ENCODE peak calls at places on chromosomes 11 and 22, in eight cellular contexts. One of them, this sample, is unnamed. For H3K36me3, the result is how much of the 10 kb centered on the place peaks cover.

GRCh38 chr11:112797653-112798293 is 163.4 kb upstream of the NCAM1 start:
- DNase-seq in ascending aorta: no peak
- DNase-seq in psoas muscle: no peak
- DNase-seq in endothelial cell of umbilical vein: no peak
- DNase-seq in neural progenitor cell: peak
- DNase-seq in lower lobe of right lung: no peak
- DNase-seq in heart right ventricle: no peak
- DNase-seq in mammary epithelial cell: peak
- DNase-seq in this sample: no peak

GRCh38 chr11:73379189-73379880 is 3.1 kb downstream of the RELT start:
- DNase-seq in ascending aorta: no peak
- DNase-seq in psoas muscle: peak
- DNase-seq in endothelial cell of umbilical vein: no peak
- DNase-seq in neural progenitor cell: no peak
- DNase-seq in lower lobe of right lung: peak
- DNase-seq in heart right ventricle: peak
- DNase-seq in mammary epithelial cell: no peak
- DNase-seq in this sample: no peak

GRCh38 chr11:89381094-89381493 is 110.1 kb downstream of the NOX4 start:
- DNase-seq in ascending aorta: peak
- DNase-seq in psoas muscle: no peak
- DNase-seq in endothelial cell of umbilical vein: peak
- DNase-seq in neural progenitor cell: no peak
- DNase-seq in lower lobe of right lung: no peak
- DNase-seq in heart right ventricle: no peak
- DNase-seq in mammary epithelial cell: peak
- DNase-seq in this sample: peak

GRCh38 chr11:71395010-71395560 is 53.1 kb downstream of the DHCR7 start:
- DNase-seq in ascending aorta: no peak
- DNase-seq in psoas muscle: no peak
- DNase-seq in endothelial cell of umbilical vein: no peak
- DNase-seq in neural progenitor cell: peak
- DNase-seq in lower lobe of right lung: no peak
- DNase-seq in heart right ventricle: no peak
- DNase-seq in mammary epithelial cell: no peak
- DNase-seq in this sample: no peak

GRCh38 chr11:7498193-7498592 is 12.9 kb downstream of the OLFML1 start:
- DNase-seq in ascending aorta: no peak
- DNase-seq in psoas muscle: no peak
- DNase-seq in endothelial cell of umbilical vein: no peak
- DNase-seq in neural progenitor cell: no peak
- DNase-seq in lower lobe of right lung: no peak
- DNase-seq in heart right ventricle: no peak
- DNase-seq in mammary epithelial cell: no peak
- DNase-seq in this sample: no peak

GRCh38 chr11:26947904-26948639 is 45.8 kb upstream of the FIBIN start:
- DNase-seq in ascending aorta: no peak
- DNase-seq in psoas muscle: no peak
- DNase-seq in endothelial cell of umbilical vein: no peak
- DNase-seq in neural progenitor cell: peak
- DNase-seq in lower lobe of right lung: no peak
- DNase-seq in heart right ventricle: no peak
- DNase-seq in mammary epithelial cell: peak
- DNase-seq in this sample: no peak

GRCh38 chr11:36455658-36456111 is 54.4 kb downstream of the TRAF6 start:
- DNase-seq in ascending aorta: peak
- DNase-seq in psoas muscle: peak
- DNase-seq in endothelial cell of umbilical vein: peak
- DNase-seq in neural progenitor cell: peak
- DNase-seq in lower lobe of right lung: no peak
- DNase-seq in heart right ventricle: peak
- DNase-seq in mammary epithelial cell: peak
- DNase-seq in this sample: peak

GRCh38 chr22:46429327-46429853 is 93.9 kb downstream of the TRMU start:
- DNase-seq in ascending aorta: no peak
- DNase-seq in psoas muscle: no peak
- DNase-seq in endothelial cell of umbilical vein: no peak
- DNase-seq in neural progenitor cell: no peak
- DNase-seq in lower lobe of right lung: no peak
- DNase-seq in heart right ventricle: no peak
- DNase-seq in mammary epithelial cell: no peak
- DNase-seq in this sample: no peak

GRCh38 chr11:118792642-118793124 is 1.7 kb upstream of the DDX6 start:
- DNase-seq in ascending aorta: peak
- DNase-seq in psoas muscle: no peak
- DNase-seq in endothelial cell of umbilical vein: peak
- DNase-seq in neural progenitor cell: peak
- DNase-seq in lower lobe of right lung: peak
- DNase-seq in heart right ventricle: no peak
- DNase-seq in mammary epithelial cell: peak
- DNase-seq in this sample: peak

GRCh38 chr11:117834068-117834810 is 9.7 kb upstream of the FXYD2 start:
- DNase-seq in ascending aorta: no peak
- DNase-seq in psoas muscle: no peak
- DNase-seq in endothelial cell of umbilical vein: no peak
- DNase-seq in neural progenitor cell: no peak
- DNase-seq in lower lobe of right lung: no peak
- DNase-seq in heart right ventricle: no peak
- DNase-seq in mammary epithelial cell: no peak
- DNase-seq in this sample: no peak

GRCh38 chr22:35894937-35895708 is 133.5 kb downstream of the RBFOX2 start:
- DNase-seq in ascending aorta: peak
- DNase-seq in psoas muscle: no peak
- DNase-seq in endothelial cell of umbilical vein: no peak
- DNase-seq in neural progenitor cell: peak
- DNase-seq in lower lobe of right lung: no peak
- DNase-seq in heart right ventricle: no peak
- DNase-seq in mammary epithelial cell: peak
- DNase-seq in this sample: no peak

GRCh38 chr11:96313163-96313562 is 29.8 kb downstream of the MAML2 start:
- DNase-seq in ascending aorta: no peak
- DNase-seq in psoas muscle: no peak
- DNase-seq in endothelial cell of umbilical vein: no peak
- DNase-seq in neural progenitor cell: no peak
- DNase-seq in lower lobe of right lung: no peak
- DNase-seq in heart right ventricle: no peak
- DNase-seq in mammary epithelial cell: no peak
- DNase-seq in this sample: no peak
- H3K27ac ChIP-seq in ascending aorta: no peak
- H3K27ac ChIP-seq in psoas muscle: no peak
- H3K27ac ChIP-seq in endothelial cell of umbilical vein: peak
- H3K27ac ChIP-seq in neural progenitor cell: no peak
- H3K27ac ChIP-seq in lower lobe of right lung: peak
- H3K27ac ChIP-seq in heart right ventricle: peak
- H3K27ac ChIP-seq in mammary epithelial cell: no peak
- H3K27ac ChIP-seq in this sample: no peak

DNA sequence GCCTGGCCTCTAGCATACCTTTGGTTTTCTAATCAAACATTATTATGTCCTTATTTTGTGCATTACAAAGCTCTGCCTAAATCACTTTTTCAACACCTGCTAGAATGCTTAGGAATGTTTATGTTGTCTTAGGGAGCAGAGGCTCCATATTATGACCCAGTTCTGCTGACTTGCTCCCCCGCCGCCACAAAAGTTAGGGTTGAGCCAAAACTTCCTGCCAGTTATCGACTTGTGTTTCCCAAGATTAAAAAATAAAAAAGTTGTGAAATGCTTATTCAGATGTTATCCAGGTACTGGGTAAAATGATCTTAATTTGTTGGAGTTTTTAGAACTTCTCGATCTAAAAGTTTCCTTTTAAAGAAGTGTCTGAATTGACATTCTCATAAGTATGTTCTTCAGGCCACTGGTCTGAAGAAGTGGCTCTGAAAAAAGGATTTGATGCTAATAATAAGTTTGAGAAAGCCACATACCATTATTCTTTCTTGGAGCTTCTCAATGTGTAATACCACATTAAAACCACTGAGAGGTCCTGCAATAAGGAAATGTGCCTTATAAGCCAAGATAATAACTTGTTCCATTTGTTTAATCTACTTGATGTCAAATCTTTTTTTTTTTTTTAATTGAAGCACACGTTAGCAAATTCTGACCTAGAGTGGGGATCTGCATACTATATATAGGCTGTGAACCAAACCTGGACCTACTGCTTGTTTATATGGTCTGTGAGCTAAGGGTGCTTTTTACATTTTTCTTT is 2.2 kb downstream of the RNF185 start:
- DNase-seq in ascending aorta: no peak
- DNase-seq in psoas muscle: no peak
- DNase-seq in endothelial cell of umbilical vein: peak
- DNase-seq in neural progenitor cell: no peak
- DNase-seq in lower lobe of right lung: no peak
- DNase-seq in heart right ventricle: no peak
- DNase-seq in mammary epithelial cell: no peak
- DNase-seq in this sample: no peak
- TF ChIP-seq CTCF in ascending aorta: no peak
- TF ChIP-seq CTCF in psoas muscle: no peak
- TF ChIP-seq CTCF in endothelial cell of umbilical vein: no peak
- TF ChIP-seq CTCF in neural progenitor cell: no peak
- TF ChIP-seq CTCF in lower lobe of right lung: no peak
- TF ChIP-seq CTCF in heart right ventricle: no peak
- TF ChIP-seq CTCF in mammary epithelial cell: peak
- TF ChIP-seq CTCF in this sample: peak

GRCh38 chr11:1567052-1567720 is 4.9 kb downstream of the DUSP8 start:
- DNase-seq in ascending aorta: no peak
- DNase-seq in psoas muscle: no peak
- DNase-seq in endothelial cell of umbilical vein: no peak
- DNase-seq in neural progenitor cell: no peak
- DNase-seq in lower lobe of right lung: no peak
- DNase-seq in heart right ventricle: no peak
- DNase-seq in mammary epithelial cell: no peak
- DNase-seq in this sample: peak
- H3K36me3 ChIP-seq in ascending aorta: under half
- H3K36me3 ChIP-seq in psoas muscle: under half
- H3K36me3 ChIP-seq in endothelial cell of umbilical vein: under half
- H3K36me3 ChIP-seq in neural progenitor cell: under half
- H3K36me3 ChIP-seq in lower lobe of right lung: under half
- H3K36me3 ChIP-seq in heart right ventricle: under half
- H3K36me3 ChIP-seq in mammary epithelial cell: under half
- H3K36me3 ChIP-seq in this sample: under half

DNA sequence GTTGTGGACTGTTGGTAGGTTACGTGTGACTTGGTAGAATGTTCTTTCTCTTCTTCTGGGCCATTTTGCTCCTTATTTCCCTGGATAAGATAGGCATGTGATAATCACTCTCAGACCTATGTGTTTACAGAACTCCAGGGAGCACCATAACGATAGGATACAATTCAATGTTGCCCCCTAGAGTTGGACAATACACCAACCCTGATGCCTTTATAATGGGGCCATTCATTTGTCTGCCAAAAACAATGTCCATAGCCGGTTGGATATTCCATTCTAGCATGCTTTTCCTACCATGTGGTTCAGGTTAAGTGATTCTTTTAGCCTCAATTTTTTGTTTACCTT is 60.5 kb downstream of the APIP start:
- DNase-seq in ascending aorta: no peak
- DNase-seq in psoas muscle: no peak
- DNase-seq in endothelial cell of umbilical vein: no peak
- DNase-seq in neural progenitor cell: no peak
- DNase-seq in lower lobe of right lung: no peak
- DNase-seq in heart right ventricle: no peak
- DNase-seq in mammary epithelial cell: no peak
- DNase-seq in this sample: no peak
- H3K27ac ChIP-seq in ascending aorta: no peak
- H3K27ac ChIP-seq in psoas muscle: no peak
- H3K27ac ChIP-seq in endothelial cell of umbilical vein: no peak
- H3K27ac ChIP-seq in neural progenitor cell: no peak
- H3K27ac ChIP-seq in lower lobe of right lung: peak
- H3K27ac ChIP-seq in heart right ventricle: no peak
- H3K27ac ChIP-seq in mammary epithelial cell: no peak
- H3K27ac ChIP-seq in this sample: peak

GRCh38 chr11:10728154-10728553 is 22.9 kb upstream of the CTR9 start:
- DNase-seq in ascending aorta: no peak
- DNase-seq in psoas muscle: no peak
- DNase-seq in endothelial cell of umbilical vein: no peak
- DNase-seq in neural progenitor cell: no peak
- DNase-seq in lower lobe of right lung: no peak
- DNase-seq in heart right ventricle: no peak
- DNase-seq in mammary epithelial cell: no peak
- DNase-seq in this sample: no peak
- TF ChIP-seq CTCF in ascending aorta: no peak
- TF ChIP-seq CTCF in psoas muscle: no peak
- TF ChIP-seq CTCF in endothelial cell of umbilical vein: no peak
- TF ChIP-seq CTCF in neural progenitor cell: no peak
- TF ChIP-seq CTCF in lower lobe of right lung: no peak
- TF ChIP-seq CTCF in heart right ventricle: no peak
- TF ChIP-seq CTCF in mammary epithelial cell: no peak
- TF ChIP-seq CTCF in this sample: no peak

DNA sequence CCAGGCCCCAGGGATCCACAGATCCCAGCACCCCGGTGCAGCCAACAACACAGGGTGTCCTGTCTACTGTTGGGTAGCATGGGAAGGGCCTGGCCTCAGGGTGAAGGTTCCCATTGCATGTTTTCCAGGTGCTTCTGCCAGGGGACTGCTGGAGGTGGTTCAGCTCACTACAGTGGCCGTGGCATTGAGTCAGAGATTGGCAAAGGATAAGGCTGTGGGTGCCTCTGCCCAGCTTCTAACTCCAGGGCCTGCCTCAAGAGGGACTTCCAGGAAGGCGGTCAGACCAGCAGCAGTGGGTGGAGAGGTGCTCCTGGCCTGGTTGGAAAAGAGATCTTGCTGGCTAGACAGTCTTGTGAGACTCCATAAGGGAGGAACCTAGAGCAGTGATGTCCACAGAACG is 20.9 kb downstream of the CSNK1E start:
- DNase-seq in ascending aorta: no peak
- DNase-seq in psoas muscle: no peak
- DNase-seq in endothelial cell of umbilical vein: no peak
- DNase-seq in neural progenitor cell: no peak
- DNase-seq in lower lobe of right lung: no peak
- DNase-seq in heart right ventricle: no peak
- DNase-seq in mammary epithelial cell: peak
- DNase-seq in this sample: no peak
- H3K36me3 ChIP-seq in ascending aorta: half or more
- H3K36me3 ChIP-seq in psoas muscle: under half
- H3K36me3 ChIP-seq in endothelial cell of umbilical vein: half or more
- H3K36me3 ChIP-seq in neural progenitor cell: under half
- H3K36me3 ChIP-seq in lower lobe of right lung: half or more
- H3K36me3 ChIP-seq in heart right ventricle: under half
- H3K36me3 ChIP-seq in mammary epithelial cell: half or more
- H3K36me3 ChIP-seq in this sample: half or more

GRCh38 chr11:69301033-69301490 is 7.1 kb downstream of the MYEOV start:
- DNase-seq in ascending aorta: no peak
- DNase-seq in psoas muscle: no peak
- DNase-seq in endothelial cell of umbilical vein: no peak
- DNase-seq in neural progenitor cell: no peak
- DNase-seq in lower lobe of right lung: no peak
- DNase-seq in heart right ventricle: no peak
- DNase-seq in mammary epithelial cell: no peak
- DNase-seq in this sample: no peak

GRCh38 chr11:69302447-69302846 is 8.5 kb downstream of the MYEOV start:
- DNase-seq in ascending aorta: no peak
- DNase-seq in psoas muscle: no peak
- DNase-seq in endothelial cell of umbilical vein: no peak
- DNase-seq in neural progenitor cell: no peak
- DNase-seq in lower lobe of right lung: no peak
- DNase-seq in heart right ventricle: no peak
- DNase-seq in mammary epithelial cell: no peak
- DNase-seq in this sample: no peak

GRCh38 chr11:69300124-69301032 is 6.4 kb downstream of the MYEOV start:
- DNase-seq in ascending aorta: no peak
- DNase-seq in psoas muscle: no peak
- DNase-seq in endothelial cell of umbilical vein: no peak
- DNase-seq in neural progenitor cell: no peak
- DNase-seq in lower lobe of right lung: no peak
- DNase-seq in heart right ventricle: no peak
- DNase-seq in mammary epithelial cell: peak
- DNase-seq in this sample: peak

GRCh38 chr11:69303427-69303826 is 9.5 kb downstream of the MYEOV start:
- DNase-seq in ascending aorta: no peak
- DNase-seq in psoas muscle: no peak
- DNase-seq in endothelial cell of umbilical vein: no peak
- DNase-seq in neural progenitor cell: no peak
- DNase-seq in lower lobe of right lung: no peak
- DNase-seq in heart right ventricle: no peak
- DNase-seq in mammary epithelial cell: no peak
- DNase-seq in this sample: peak

GRCh38 chr11:69301491-69302401 is 7.8 kb downstream of the MYEOV start:
- DNase-seq in ascending aorta: peak
- DNase-seq in psoas muscle: no peak
- DNase-seq in endothelial cell of umbilical vein: peak
- DNase-seq in neural progenitor cell: no peak
- DNase-seq in lower lobe of right lung: peak
- DNase-seq in heart right ventricle: no peak
- DNase-seq in mammary epithelial cell: peak
- DNase-seq in this sample: peak
- H3K27ac ChIP-seq in ascending aorta: peak
- H3K27ac ChIP-seq in psoas muscle: no peak
- H3K27ac ChIP-seq in endothelial cell of umbilical vein: peak
- H3K27ac ChIP-seq in neural progenitor cell: no peak
- H3K27ac ChIP-seq in lower lobe of right lung: peak
- H3K27ac ChIP-seq in heart right ventricle: peak
- H3K27ac ChIP-seq in mammary epithelial cell: peak
- H3K27ac ChIP-seq in this sample: peak

This sample was measured in suprapubic skin.